ENCODE peak calls at places on chromosomes 6 and 20, in nine cellular contexts. S is IMR-90, K is SJSA1, E is A549, H is fibroblast of lung, I is heart left ventricle, R is left lung, P is transverse colon, F is T-helper 17 cell. Y is an unnamed sample. For H3K9me3, the result is how much of the 10 kb centered on the place peaks cover.

GRCh38 chr6:44246663-44247337 is at the start of gene HSP90AB1:
- DNase-seq in S (peak), K (peak), E (peak), H (peak), I (peak), R (peak), P (peak), F (peak), Y (peak)

GRCh38 chr20:33640287-33640686 is 21.8 kb upstream of the C20orf144 start:
- DNase-seq in S (no peak), K (no peak), E (no peak), H (peak), I (no peak), R (no peak), P (no peak), F (no peak), Y (no peak)

GRCh38 chr6:47631248-47632196 is 66.9 kb upstream of the ADGRF4 start:
- DNase-seq in S (peak), K (no peak), E (peak), H (peak), I (no peak), R (no peak), P (no peak), F (no peak), Y (no peak)

GRCh38 chr6:15352229-15352628 is 106.4 kb downstream of the JARID2 start:
- DNase-seq in S (no peak), K (no peak), E (no peak), H (no peak), I (no peak), R (no peak), P (no peak), F (no peak), Y (no peak)

GRCh38 chr6:34147906-34148701 is 2.2 kb upstream of the GRM4 start:
- DNase-seq in S (no peak), K (no peak), E (no peak), H (no peak), I (peak), R (no peak), P (no peak), F (no peak), Y (no peak)

GRCh38 chr6:46949662-46950280 is 28.0 kb upstream of the ADGRF5 start:
- DNase-seq in S (no peak), K (no peak), E (peak), H (no peak), I (peak), R (peak), P (peak), F (no peak), Y (no peak)

GRCh38 chr6:31453259-31453658 is 44.7 kb upstream of the MICB start:
- DNase-seq in S (no peak), K (no peak), E (no peak), H (no peak), I (no peak), R (no peak), P (no peak), F (no peak), Y (no peak)

GRCh38 chr20:6708010-6708409 is 59.5 kb upstream of the BMP2 start:
- DNase-seq in S (peak), K (peak), E (no peak), H (peak), I (peak), R (peak), P (peak), F (no peak), Y (no peak)

GRCh38 chr6:88013015-88013414 is 34.6 kb upstream of the SPACA1 start:
- DNase-seq in S (no peak), K (no peak), E (no peak), H (no peak), I (no peak), R (no peak), P (no peak), F (no peak), Y (no peak)

GRCh38 chr20:59781236-59781635 is 152.2 kb downstream of the SYCP2 start:
- DNase-seq in S (no peak), K (peak), E (no peak), H (no peak), I (no peak), R (no peak), P (no peak), F (no peak), Y (no peak)

GRCh38 chr20:59778615-59779200 is 154.7 kb downstream of the SYCP2 start:
- DNase-seq in S (no peak), K (peak), E (no peak), H (no peak), I (no peak), R (no peak), P (no peak), F (no peak), Y (no peak)

GRCh38 chr20:59777814-59778575 is 155.4 kb downstream of the SYCP2 start:
- DNase-seq in S (no peak), K (peak), E (no peak), H (no peak), I (no peak), R (no peak), P (no peak), F (no peak), Y (no peak)

GRCh38 chr20:59779656-59780380 is 153.6 kb downstream of the SYCP2 start:
- DNase-seq in S (no peak), K (peak), E (no peak), H (no peak), I (no peak), R (no peak), P (no peak), F (no peak), Y (no peak)

DNA sequence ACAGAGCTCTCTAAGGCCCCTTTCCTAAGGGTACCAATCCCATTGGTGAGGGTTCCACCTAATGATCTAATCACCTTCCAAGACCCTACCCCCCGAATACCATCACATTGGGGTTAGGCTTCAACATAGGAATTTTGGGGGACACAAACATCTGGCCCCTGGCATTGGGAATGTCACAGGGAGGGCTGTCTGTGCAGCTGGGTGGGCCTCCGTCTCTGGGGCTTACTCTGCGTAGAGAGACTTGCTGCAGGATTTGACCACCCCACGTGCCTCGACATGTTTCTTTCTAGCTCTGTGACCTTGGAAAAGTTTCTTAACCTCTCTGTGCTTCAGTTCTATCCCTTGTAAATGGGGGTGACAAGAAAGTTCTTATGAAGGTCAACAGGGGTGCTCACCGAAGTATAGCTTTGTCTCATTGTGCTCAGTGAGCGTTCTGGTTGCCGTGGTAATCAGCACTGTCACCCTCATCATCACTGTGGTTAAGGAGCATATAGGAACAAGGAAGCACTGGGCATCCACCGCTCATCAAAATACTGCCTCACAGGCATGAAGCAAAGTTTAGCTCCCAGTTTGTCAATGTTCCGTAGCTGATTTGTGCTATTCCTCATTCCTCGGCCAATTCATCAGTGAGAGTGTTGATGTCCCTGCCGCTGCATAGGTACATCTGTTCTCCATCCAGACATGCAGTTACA is 152.8 kb downstream of the SYCP2 start:
- DNase-seq in S (no peak), K (peak), E (no peak), H (no peak), I (no peak), R (no peak), P (no peak), F (no peak), Y (no peak)
- H3K9me3 ChIP-seq in S (under half), K (under half), E (under half), H (under half), I (under half), R (under half), P (under half), F (under half), Y (under half)

GRCh38 chr6:153856929-153857376 is 182.1 kb upstream of the OPRM1 start:
- DNase-seq in S (no peak), K (no peak), E (no peak), H (no peak), I (no peak), R (no peak), P (no peak), F (no peak), Y (no peak)

GRCh38 chr6:153858529-153858928 is 180.5 kb upstream of the OPRM1 start:
- DNase-seq in S (no peak), K (no peak), E (no peak), H (no peak), I (no peak), R (no peak), P (no peak), F (no peak), Y (no peak)

GRCh38 chr6:153862139-153862538 is 176.9 kb upstream of the OPRM1 start:
- DNase-seq in S (no peak), K (no peak), E (no peak), H (no peak), I (no peak), R (no peak), P (no peak), F (no peak), Y (no peak)
- H3K9me3 ChIP-seq in S (under half), K (under half), E (under half), H (under half), I (under half), R (under half), P (under half), F (under half), Y (under half)

DNA sequence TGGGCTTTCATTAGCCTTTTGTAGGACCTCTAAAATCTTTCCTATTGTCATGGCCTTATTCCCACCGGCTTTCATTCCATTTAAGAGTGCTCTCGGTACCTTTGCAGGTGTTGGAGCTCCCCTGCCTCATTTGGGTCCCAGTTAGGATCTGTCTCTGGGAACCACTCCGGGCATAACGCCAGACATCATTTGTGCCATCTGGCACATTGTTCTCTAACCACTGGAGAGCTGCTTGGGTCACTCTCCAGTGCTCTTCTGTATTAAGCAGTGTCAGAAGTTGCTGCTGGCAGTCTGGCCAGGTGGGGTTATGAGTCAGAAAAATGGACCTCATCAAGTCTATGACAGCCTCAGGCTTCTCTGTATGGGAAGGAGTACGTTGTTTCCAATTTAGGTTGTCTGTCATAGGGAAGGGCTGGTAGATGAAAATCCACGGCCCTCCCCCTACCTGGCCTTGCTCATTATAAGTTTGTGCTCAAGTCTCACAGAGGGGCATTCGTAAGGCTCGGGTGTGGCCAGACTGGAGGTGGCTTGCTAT is 62.9 kb upstream of the MOCS1 start:
- DNase-seq in S (no peak), K (no peak), E (no peak), H (no peak), I (no peak), R (no peak), P (no peak), F (no peak), Y (no peak)
- H3K9me3 ChIP-seq in S (under half), K (under half), E (under half), H (under half), I (under half), R (half or more), P (under half), F (under half), Y (under half)

GRCh38 chr6:164346631-164347030 is 932.1 kb downstream of the QKI start:
- DNase-seq in S (no peak), K (no peak), E (no peak), H (no peak), I (no peak), R (no peak), P (no peak), F (no peak), Y (no peak)
- H3K9me3 ChIP-seq in S (under half), K (under half), E (under half), H (under half), I (under half), R (under half), P (under half), F (under half), Y (under half)

DNA sequence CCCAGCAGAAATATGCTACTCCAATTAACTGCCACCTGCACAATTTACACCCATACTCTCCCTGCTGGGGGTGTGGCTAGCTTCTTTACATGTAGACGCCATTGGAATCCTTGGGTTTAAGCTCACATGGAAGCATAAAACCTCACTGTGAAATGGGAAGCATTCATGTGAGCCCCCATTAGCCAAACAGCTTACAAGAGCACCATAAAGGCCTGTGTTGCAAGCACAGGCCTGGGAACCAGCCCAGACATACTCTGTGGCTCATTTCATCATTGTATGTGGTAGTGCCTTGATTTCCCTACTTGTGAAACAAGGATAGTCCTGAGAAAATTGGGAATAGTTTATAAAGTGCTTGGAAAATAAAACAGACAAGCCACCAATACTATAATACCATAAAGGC is 7.0 kb downstream of the ADNP start:
- DNase-seq in S (peak), K (no peak), E (no peak), H (peak), I (no peak), R (no peak), P (no peak), F (no peak), Y (no peak)
- H3K9me3 ChIP-seq in S (under half), K (under half), E (under half), H (under half), I (under half), R (under half), P (under half), F (under half), Y (under half)

Y was measured in CD4-positive, alpha-beta T cell.